ENCODE peak calls at places on chromosomes 1 and 21, in six cellular contexts. T is K562, Z is GM12878, Q is H1, S is HCT116, I is HepG2. O is an unnamed sample.

GRCh38 chr21:37398697-37399096 is 32.1 kb downstream of the DYRK1A start:
- DNase-seq in T (no peak), S (no peak), Z (no peak), I (no peak), Q (no peak), O (no peak)

GRCh38 chr1:156909671-156910070 is 10.8 kb upstream of the LRRC71 start:
- DNase-seq in T (no peak), I (no peak), Q (no peak), Z (no peak), S (no peak), O (no peak)

GRCh38 chr1:201845331-201846083 is 16.6 kb downstream of the IPO9 start:
- DNase-seq in S (no peak), Z (no peak), I (no peak), T (no peak), Q (no peak), O (no peak)

GRCh38 chr1:226223157-226223785 is at the start of gene MIXL1:
- DNase-seq in S (no peak), Z (no peak), T (no peak), Q (peak), I (peak), O (no peak)

GRCh38 chr1:53501065-53502005 is 42.1 kb downstream of the DMRTB1 start:
- DNase-seq in T (no peak), I (no peak), S (no peak), Q (no peak), Z (no peak), O (no peak)

GRCh38 chr1:157292809-157293564 is 154.8 kb upstream of the ETV3 start:
- DNase-seq in I (no peak), T (no peak), S (no peak), Q (no peak), Z (no peak), O (no peak)

GRCh38 chr1:18484726-18485125 is 4.0 kb downstream of the KLHDC7A start:
- DNase-seq in S (no peak), Q (no peak), T (no peak), I (no peak), Z (no peak), O (no peak)

GRCh38 chr1:42689912-42690311 is 7.7 kb downstream of the YBX1 start:
- DNase-seq in T (no peak), I (no peak), Z (no peak), S (no peak), Q (no peak), O (no peak)

GRCh38 chr1:107454786-107455185 is 313.9 kb downstream of the NTNG1 start:
- DNase-seq in I (no peak), T (no peak), Q (no peak), S (no peak), Z (no peak), O (no peak)

GRCh38 chr1:234893725-234894630 is 234.7 kb downstream of the TOMM20 start:
- DNase-seq in T (peak), I (peak), Q (no peak), S (no peak), Z (no peak), O (no peak)

GRCh38 chr1:232462200-232462599 is 167.7 kb downstream of the SIPA1L2 start:
- DNase-seq in I (no peak), S (no peak), Q (no peak), T (no peak), Z (no peak), O (no peak)

GRCh38 chr1:62625415-62625814 is 28.1 kb downstream of the ANGPTL3 start:
- DNase-seq in I (no peak), Z (peak), S (no peak), Q (no peak), T (no peak), O (no peak)

GRCh38 chr1:7511381-7511780 is 259.7 kb upstream of the VAMP3 start:
- DNase-seq in S (no peak), Q (no peak), T (no peak), Z (no peak), I (no peak), O (no peak)
- TF ChIP-seq JUND in S (no peak), Q (no peak), T (no peak), Z (no peak), I (no peak), O (no peak)

GRCh38 chr1:51656374-51656773 is 39.5 kb downstream of the OSBPL9 start:
- DNase-seq in T (no peak), I (no peak), Z (no peak), Q (no peak), S (no peak), O (no peak)
- TF ChIP-seq JUND in T (no peak), I (no peak), Z (no peak), Q (no peak), S (no peak), O (no peak)

GRCh38 chr1:150692720-150693119 is 4.2 kb downstream of the GOLPH3L start:
- DNase-seq in S (no peak), T (no peak), Q (no peak), Z (no peak), I (no peak), O (no peak)

GRCh38 chr1:150696151-150696550 is 803 bp downstream of the GOLPH3L start:
- DNase-seq in T (peak), Q (no peak), S (no peak), Z (no peak), I (no peak), O (no peak)

GRCh38 chr1:150696995-150697927 is at the start of gene GOLPH3L:
- DNase-seq in S (peak), Q (peak), Z (peak), I (peak), T (peak), O (peak)

GRCh38 chr1:150695561-150695960 is 1.4 kb downstream of the GOLPH3L start:
- DNase-seq in Z (no peak), T (peak), I (no peak), Q (no peak), S (no peak), O (no peak)

DNA sequence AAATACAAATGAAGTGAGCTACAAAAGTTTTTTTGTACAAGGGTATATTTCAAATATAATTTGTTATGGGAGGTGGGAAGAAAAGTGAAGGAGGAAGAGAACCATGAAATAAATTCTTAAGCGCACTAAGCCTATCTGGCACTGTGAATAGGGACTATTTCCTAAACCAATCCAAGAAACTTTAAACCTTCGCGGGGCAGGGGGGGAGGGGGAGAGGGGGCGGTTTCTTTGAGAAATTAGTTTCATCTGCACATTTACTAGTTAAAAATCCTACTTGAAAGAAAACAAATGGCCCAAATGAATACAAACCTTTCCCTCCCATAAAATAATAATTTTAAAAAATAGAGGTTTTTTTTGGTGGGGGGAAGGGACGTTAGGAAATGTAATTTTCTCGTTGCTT is 364 bp downstream of the GOLPH3L start:
- DNase-seq in T (peak), I (no peak), Q (no peak), S (no peak), Z (no peak), O (no peak)
- TF ChIP-seq JUND in T (no peak), I (no peak), Q (no peak), S (no peak), Z (no peak), O (no peak)

GRCh38 chr1:64092851-64093371 is 110.5 kb upstream of the UBE2U start:
- DNase-seq in Q (no peak), T (no peak), Z (no peak), I (no peak), S (no peak), O (no peak)
- TF ChIP-seq JUND in Q (no peak), T (no peak), Z (no peak), I (no peak), S (no peak), O (no peak)

GRCh38 chr1:111369645-111370044 is 57.9 kb downstream of the OVGP1 start:
- DNase-seq in T (no peak), Z (no peak), Q (no peak), I (no peak), S (no peak), O (no peak)

GRCh38 chr1:111372336-111372965 is 55.1 kb downstream of the OVGP1 start:
- DNase-seq in I (no peak), T (no peak), S (no peak), Q (no peak), Z (no peak), O (no peak)

GRCh38 chr1:111366256-111366655 is 61.3 kb downstream of the OVGP1 start:
- DNase-seq in S (no peak), T (no peak), Z (no peak), I (no peak), Q (no peak), O (no peak)

GRCh38 chr1:111370871-111371270 is 56.7 kb downstream of the OVGP1 start:
- DNase-seq in T (no peak), S (no peak), I (no peak), Q (no peak), Z (no peak), O (no peak)

GRCh38 chr1:111369177-111369576 is 58.4 kb downstream of the OVGP1 start:
- DNase-seq in Z (no peak), I (no peak), T (no peak), Q (no peak), S (no peak), O (no peak)
- TF ChIP-seq JUND in Z (no peak), I (no peak), T (no peak), Q (no peak), S (no peak), O (no peak)

O was measured in T47D.